ENCODE peak calls at places on chromosomes 4 and X, in eight cellular contexts. Y is H1, Q is stomach, D is esophagus muscularis mucosa, A is sigmoid colon, G is ovary, F is suprapubic skin, W is upper lobe of left lung. U is an unnamed sample.

GRCh38 chr4:110625593-110626292 is 2.9 kb upstream of the PITX2 start:
- DNase-seq in Y (no peak), Q (no peak), D (no peak), A (no peak), G (no peak), F (no peak), W (no peak), U (no peak)

GRCh38 chr4:56210397-56210796 is 176.9 kb downstream of the AASDH start:
- DNase-seq in Y (no peak), Q (no peak), D (no peak), A (no peak), G (no peak), F (no peak), W (no peak), U (no peak)

GRCh38 chr4:86181585-86181984 is 178.3 kb downstream of the MAPK10 start:
- DNase-seq in Y (no peak), Q (no peak), D (no peak), A (no peak), G (no peak), F (no peak), W (no peak), U (no peak)

GRCh38 chr4:185566972-185567749 is 31.9 kb upstream of the PDLIM3 start:
- DNase-seq in Y (no peak), Q (no peak), D (peak), A (peak), G (peak), F (no peak), W (no peak), U (no peak)

GRCh38 chr4:145618912-145619638 is at the start of gene MMAA:
- DNase-seq in Y (peak), Q (peak), D (peak), A (peak), G (peak), F (peak), W (peak), U (peak)

GRCh38 chr4:174381419-174381818 is 97.7 kb downstream of the CEP44 start:
- DNase-seq in Y (no peak), Q (no peak), D (no peak), A (no peak), G (no peak), F (no peak), W (no peak), U (no peak)

GRCh38 chr4:7402526-7402925 is 32.2 kb downstream of the PSAPL1 start:
- DNase-seq in Y (peak), Q (peak), D (no peak), A (no peak), G (no peak), F (no peak), W (peak), U (no peak)

GRCh38 chr4:168868044-168868855 is 141.8 kb downstream of the CBR4 start:
- DNase-seq in Y (no peak), Q (no peak), D (no peak), A (no peak), G (no peak), F (no peak), W (no peak), U (no peak)

GRCh38 chr4:168488800-168489404 is 8.0 kb upstream of the PALLD start:
- DNase-seq in Y (no peak), Q (no peak), D (peak), A (no peak), G (no peak), F (no peak), W (no peak), U (no peak)

GRCh38 chrX:108361316-108361715 is 76.9 kb downstream of the COL4A6 start:
- DNase-seq in Y (no peak), Q (no peak), D (no peak), A (no peak), G (no peak), F (no peak), W (no peak), U (no peak)

GRCh38 chr4:186068581-186069402 is at the start of gene TLR3:
- DNase-seq in Y (peak), Q (no peak), D (no peak), A (no peak), G (no peak), F (no peak), W (no peak), U (no peak)

GRCh38 chrX:38375888-38376287 is 23.5 kb downstream of the OTC start:
- DNase-seq in Y (no peak), Q (no peak), D (no peak), A (no peak), G (no peak), F (no peak), W (no peak), U (no peak)

GRCh38 chr4:121096629-121097028 is 24.3 kb upstream of the NDNF start:
- DNase-seq in Y (no peak), Q (no peak), D (no peak), A (no peak), G (no peak), F (no peak), W (no peak), U (no peak)

GRCh38 chr4:81465668-81466357 is 5.9 kb downstream of the RASGEF1B start:
- DNase-seq in Y (no peak), Q (no peak), D (no peak), A (no peak), G (no peak), F (no peak), W (no peak), U (no peak)

GRCh38 chr4:41360214-41360910 is 103.6 kb downstream of the UCHL1 start:
- DNase-seq in Y (peak), Q (peak), D (no peak), A (peak), G (peak), F (no peak), W (peak), U (peak)

GRCh38 chrX:45479835-45480422 is 279.3 kb upstream of the DIPK2B start:
- DNase-seq in Y (no peak), Q (no peak), D (no peak), A (no peak), G (no peak), F (no peak), W (no peak), U (no peak)

GRCh38 chrX:2479420-2479780 is 21.4 kb downstream of the DHRSX start:
- DNase-seq in Y (no peak), Q (no peak), D (no peak), A (no peak), G (no peak), F (no peak), W (no peak), U (no peak)
- TF ChIP-seq POLR2A in Y (no peak), Q (no peak), D (no peak), A (no peak), G (no peak), F (no peak), W (no peak), U (no peak)

DNA sequence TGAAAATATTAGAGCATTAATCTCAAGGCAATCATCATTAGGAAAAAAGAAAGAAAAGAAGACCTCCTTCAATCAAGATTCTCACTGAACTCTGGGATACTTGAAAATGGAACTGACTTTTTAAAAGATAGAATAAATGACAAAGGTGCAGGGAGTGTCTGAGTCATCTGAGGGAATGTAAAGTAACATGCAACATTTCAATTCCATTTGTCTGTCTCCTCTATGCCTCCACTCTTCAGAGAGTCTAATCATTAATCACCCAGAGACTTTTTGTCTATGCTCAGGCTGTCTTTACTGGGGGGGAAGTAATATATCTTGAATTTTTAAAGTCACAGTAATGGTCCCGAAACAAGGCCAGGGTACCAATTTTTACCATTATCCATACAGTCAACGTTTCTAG is 55.0 kb upstream of the PACRGL start:
- DNase-seq in Y (no peak), Q (no peak), D (no peak), A (no peak), G (no peak), F (no peak), W (no peak), U (no peak)
- TF ChIP-seq EP300 in Y (no peak), Q (no peak), D (no peak), A (no peak), G (no peak), F (no peak), W (no peak), U (no peak)

GRCh38 chr4:78732332-78733104 is 43.6 kb upstream of the BMP2K start:
- DNase-seq in Y (no peak), Q (no peak), D (no peak), A (no peak), G (no peak), F (no peak), W (no peak), U (no peak)
- TF ChIP-seq POLR2A in Y (no peak), Q (no peak), D (no peak), A (no peak), G (no peak), F (no peak), W (no peak), U (no peak)

GRCh38 chr4:12403175-12403574 is 974.5 kb upstream of the HS3ST1 start:
- DNase-seq in Y (no peak), Q (no peak), D (no peak), A (no peak), G (no peak), F (no peak), W (no peak), U (no peak)

GRCh38 chr4:12399781-12400180 is 971.1 kb upstream of the HS3ST1 start:
- DNase-seq in Y (no peak), Q (no peak), D (no peak), A (no peak), G (no peak), F (no peak), W (no peak), U (no peak)
- TF ChIP-seq EP300 in Y (no peak), Q (no peak), D (no peak), A (no peak), G (no peak), F (no peak), W (no peak), U (no peak)

GRCh38 chr4:39181905-39182638 is at the start of gene WDR19:
- DNase-seq in Y (peak), Q (peak), D (peak), A (peak), G (peak), F (peak), W (peak), U (peak)
- TF ChIP-seq POLR2A in Y (no peak), Q (no peak), D (no peak), A (no peak), G (peak), F (no peak), W (peak), U (no peak)

GRCh38 chr4:37675587-37676290 is 10.4 kb downstream of the RELL1 start:
- DNase-seq in Y (no peak), Q (peak), D (peak), A (no peak), G (no peak), F (no peak), W (peak), U (peak)

GRCh38 chr4:37680089-37680488 is 6.1 kb downstream of the RELL1 start:
- DNase-seq in Y (no peak), Q (no peak), D (no peak), A (no peak), G (no peak), F (no peak), W (no peak), U (no peak)

GRCh38 chr4:37682701-37683401 is 3.3 kb downstream of the RELL1 start:
- DNase-seq in Y (no peak), Q (no peak), D (no peak), A (no peak), G (no peak), F (no peak), W (no peak), U (no peak)

GRCh38 chr4:37674446-37674845 is 11.7 kb downstream of the RELL1 start:
- DNase-seq in Y (no peak), Q (no peak), D (no peak), A (no peak), G (no peak), F (no peak), W (no peak), U (no peak)

GRCh38 chr4:37678624-37679023 is 7.6 kb downstream of the RELL1 start:
- DNase-seq in Y (no peak), Q (no peak), D (no peak), A (no peak), G (no peak), F (no peak), W (no peak), U (no peak)
- TF ChIP-seq EP300 in Y (no peak), Q (no peak), D (no peak), A (no peak), G (no peak), F (no peak), W (no peak), U (no peak)

GRCh38 chr4:2275546-2276251 is 13.8 kb upstream of the MXD4 start:
- DNase-seq in Y (no peak), Q (no peak), D (no peak), A (peak), G (no peak), F (no peak), W (no peak), U (no peak)
- TF ChIP-seq POLR2A in Y (no peak), Q (no peak), D (no peak), A (no peak), G (no peak), F (no peak), W (no peak), U (no peak)